ENCODE peak calls at places on chromosomes 5 and 9, in nine cellular contexts. A, V, P, I, J, D, S, G and X are unnamed samples. For H3K9me3, the result is how much of the 10 kb centered on the place peaks cover.

GRCh38 chr5:122310886-122311285 is 1.2 kb upstream of the SNCAIP start:
- DNase-seq in A (no peak), V (no peak), P (no peak), I (no peak), J (no peak), D (peak), S (no peak), G (peak), X (peak)

GRCh38 chr5:181204561-181205401 is at the start of gene TRIM7:
- DNase-seq in A (no peak), V (no peak), P (no peak), I (peak), J (no peak), D (no peak), S (peak), G (no peak), X (peak)

GRCh38 chr9:107043886-107044285 is 180.9 kb downstream of the ZNF462 start:
- DNase-seq in A (no peak), V (no peak), P (no peak), I (no peak), J (no peak), D (no peak), S (no peak), G (no peak), X (no peak)

GRCh38 chr5:23507278-23507685 is at the start of gene PRDM9:
- DNase-seq in A (peak), V (no peak), P (no peak), I (peak), J (peak), D (no peak), S (peak), G (peak), X (no peak)

GRCh38 chr5:173800340-173800739 is 87.8 kb upstream of the CPEB4 start:
- DNase-seq in A (no peak), V (no peak), P (no peak), I (no peak), J (no peak), D (no peak), S (no peak), G (no peak), X (no peak)

GRCh38 chr5:435961-436640 is 6.9 kb upstream of the EXOC3 start:
- DNase-seq in A (no peak), V (no peak), P (no peak), I (peak), J (peak), D (no peak), S (peak), G (peak), X (peak)

GRCh38 chr5:68074048-68074632 is 141.4 kb upstream of the PIK3R1 start:
- DNase-seq in A (no peak), V (no peak), P (no peak), I (no peak), J (no peak), D (no peak), S (peak), G (no peak), X (no peak)

GRCh38 chr9:83623634-83623991 is 670 bp downstream of the IDNK start:
- DNase-seq in A (no peak), V (no peak), P (peak), I (no peak), J (no peak), D (no peak), S (no peak), G (no peak), X (no peak)

GRCh38 chr5:177972613-177973012 is 23.4 kb downstream of the PROP1 start:
- DNase-seq in A (no peak), V (no peak), P (no peak), I (no peak), J (no peak), D (no peak), S (no peak), G (no peak), X (no peak)

GRCh38 chr5:638501-639252 is 26.5 kb downstream of the CEP72 start:
- DNase-seq in A (no peak), V (no peak), P (no peak), I (peak), J (peak), D (no peak), S (no peak), G (no peak), X (no peak)

GRCh38 chr5:147835386-147835798 is 3.9 kb upstream of the SPINK1 start:
- DNase-seq in A (no peak), V (no peak), P (no peak), I (no peak), J (no peak), D (no peak), S (no peak), G (no peak), X (no peak)

GRCh38 chr9:8850916-8851315 is 1051.3 kb upstream of the DMAC1 start:
- DNase-seq in A (no peak), V (no peak), P (no peak), I (no peak), J (no peak), D (no peak), S (no peak), G (no peak), X (no peak)

GRCh38 chr5:36696059-36696673 is 89.8 kb downstream of the SLC1A3 start:
- DNase-seq in A (peak), V (peak), P (peak), I (no peak), J (peak), D (peak), S (peak), G (peak), X (peak)

GRCh38 chr9:110900917-110901316 is 137.4 kb downstream of the LPAR1 start:
- DNase-seq in A (no peak), V (no peak), P (no peak), I (no peak), J (no peak), D (no peak), S (no peak), G (no peak), X (no peak)

GRCh38 chr5:168434746-168435321 is 51.4 kb upstream of the RARS1 start:
- DNase-seq in A (no peak), V (no peak), P (no peak), I (no peak), J (no peak), D (no peak), S (no peak), G (no peak), X (peak)

GRCh38 chr5:75277463-75277862 is 40.8 kb upstream of the ANKRD31 start:
- DNase-seq in A (no peak), V (no peak), P (no peak), I (no peak), J (no peak), D (no peak), S (peak), G (no peak), X (no peak)

GRCh38 chr5:56123531-56124243 is 109.4 kb downstream of the ANKRD55 start:
- DNase-seq in A (no peak), V (no peak), P (no peak), I (peak), J (no peak), D (peak), S (peak), G (peak), X (peak)

GRCh38 chr5:165328856-165329255 is 1823.4 kb downstream of the MAT2B start:
- DNase-seq in A (no peak), V (no peak), P (no peak), I (no peak), J (no peak), D (no peak), S (no peak), G (no peak), X (no peak)

GRCh38 chr5:76144892-76145291 is 61.7 kb downstream of the SV2C start:
- DNase-seq in A (no peak), V (no peak), P (no peak), I (no peak), J (no peak), D (no peak), S (no peak), G (peak), X (no peak)

GRCh38 chr5:149854881-149855280 is 89.7 kb downstream of the PDE6A start:
- DNase-seq in A (no peak), V (no peak), P (no peak), I (no peak), J (no peak), D (no peak), S (no peak), G (no peak), X (no peak)

GRCh38 chr9:115118471-115119156 is 657 bp upstream of the TNC start:
- DNase-seq in A (no peak), V (no peak), P (no peak), I (peak), J (peak), D (peak), S (peak), G (peak), X (peak)

GRCh38 chr5:150118561-150119229 is 32.3 kb upstream of the CSF1R start:
- DNase-seq in A (no peak), V (no peak), P (no peak), I (no peak), J (no peak), D (no peak), S (no peak), G (peak), X (peak)

GRCh38 chr5:43034591-43034968 is 5.5 kb downstream of the ANXA2R start:
- DNase-seq in A (no peak), V (peak), P (peak), I (no peak), J (no peak), D (no peak), S (no peak), G (peak), X (no peak)

GRCh38 chr5:97044057-97044456 is 98.4 kb downstream of the LIX1 start:
- DNase-seq in A (no peak), V (no peak), P (no peak), I (no peak), J (no peak), D (no peak), S (peak), G (peak), X (peak)

GRCh38 chr9:135287627-135288026 is 192.0 kb upstream of the PPP1R26 start:
- DNase-seq in A (no peak), V (no peak), P (no peak), I (no peak), J (peak), D (no peak), S (no peak), G (no peak), X (peak)

GRCh38 chr9:131334568-131335105 is 45.1 kb downstream of the PLPP7 start:
- DNase-seq in A (no peak), V (no peak), P (no peak), I (peak), J (peak), D (peak), S (no peak), G (no peak), X (peak)

GRCh38 chr5:81849769-81850367 is 99.0 kb upstream of the SSBP2 start:
- DNase-seq in A (no peak), V (no peak), P (no peak), I (no peak), J (no peak), D (no peak), S (no peak), G (no peak), X (no peak)

GRCh38 chr9:131060902-131061630 is 35.3 kb upstream of the AIF1L start:
- DNase-seq in A (no peak), V (no peak), P (no peak), I (no peak), J (no peak), D (no peak), S (no peak), G (no peak), X (peak)

GRCh38 chr9:91378695-91379127 is 17.0 kb upstream of the AUH start:
- DNase-seq in A (no peak), V (no peak), P (no peak), I (no peak), J (no peak), D (no peak), S (peak), G (no peak), X (no peak)

GRCh38 chr5:113338628-113339027 is 96.2 kb downstream of the TSSK1B start:
- DNase-seq in A (no peak), V (no peak), P (no peak), I (no peak), J (no peak), D (no peak), S (peak), G (no peak), X (no peak)

GRCh38 chr5:170269579-170269978 is 28.0 kb downstream of the LCP2 start:
- DNase-seq in A (peak), V (peak), P (no peak), I (no peak), J (no peak), D (no peak), S (peak), G (no peak), X (no peak)

GRCh38 chr9:134396258-134396742 is 70.0 kb downstream of the RXRA start:
- DNase-seq in A (peak), V (peak), P (peak), I (peak), J (no peak), D (no peak), S (no peak), G (no peak), X (no peak)

GRCh38 chr5:150192462-150192861 is 2.6 kb downstream of the SLC6A7 start:
- DNase-seq in A (no peak), V (no peak), P (no peak), I (no peak), J (no peak), D (no peak), S (no peak), G (no peak), X (no peak)

GRCh38 chr5:157050050-157050449 is 8.9 kb downstream of the HAVCR1 start:
- DNase-seq in A (no peak), V (no peak), P (no peak), I (no peak), J (no peak), D (no peak), S (no peak), G (no peak), X (no peak)

GRCh38 chr5:173556142-173557028 is 60.1 kb downstream of the BOD1 start:
- DNase-seq in A (no peak), V (no peak), P (no peak), I (no peak), J (no peak), D (no peak), S (no peak), G (no peak), X (no peak)

GRCh38 chr5:147245381-147246055 is 10.7 kb downstream of the STK32A start:
- DNase-seq in A (no peak), V (no peak), P (no peak), I (no peak), J (no peak), D (no peak), S (no peak), G (no peak), X (no peak)

GRCh38 chr9:17613723-17614122 is 34.9 kb downstream of the SH3GL2 start:
- DNase-seq in A (no peak), V (no peak), P (no peak), I (no peak), J (no peak), D (no peak), S (no peak), G (no peak), X (no peak)

GRCh38 chr5:56246769-56247168 is 13.6 kb upstream of the ANKRD55 start:
- DNase-seq in A (no peak), V (no peak), P (no peak), I (no peak), J (no peak), D (no peak), S (no peak), G (no peak), X (peak)

GRCh38 chr5:169258372-169259000 is 42.5 kb downstream of the SLIT3 start:
- DNase-seq in A (no peak), V (no peak), P (no peak), I (no peak), J (no peak), D (no peak), S (no peak), G (no peak), X (peak)

GRCh38 chr9:76729116-76729515 is 35.1 kb upstream of the PCA3 start:
- DNase-seq in A (no peak), V (no peak), P (no peak), I (no peak), J (no peak), D (no peak), S (no peak), G (no peak), X (no peak)

GRCh38 chr9:76730795-76731194 is 33.4 kb upstream of the PCA3 start:
- DNase-seq in A (no peak), V (no peak), P (no peak), I (no peak), J (no peak), D (no peak), S (no peak), G (no peak), X (no peak)

GRCh38 chr9:76732341-76732958 is 31.8 kb upstream of the PCA3 start:
- DNase-seq in A (no peak), V (no peak), P (no peak), I (no peak), J (no peak), D (no peak), S (no peak), G (no peak), X (no peak)

GRCh38 chr9:76733096-76733495 is 31.1 kb upstream of the PCA3 start:
- DNase-seq in A (no peak), V (no peak), P (no peak), I (no peak), J (no peak), D (no peak), S (no peak), G (no peak), X (no peak)

GRCh38 chr9:76729980-76730737 is 34.1 kb upstream of the PCA3 start:
- DNase-seq in A (no peak), V (no peak), P (no peak), I (no peak), J (no peak), D (no peak), S (no peak), G (no peak), X (no peak)
- H3K9me3 ChIP-seq in A (under half), V (under half), P (under half), I (under half), J (under half), D (under half), S (under half), G (under half), X (under half)

GRCh38 chr5:13382232-13382631 is 562.3 kb downstream of the DNAH5 start:
- DNase-seq in A (no peak), V (no peak), P (no peak), I (no peak), J (no peak), D (no peak), S (no peak), G (no peak), X (no peak)
- H3K9me3 ChIP-seq in A (under half), V (under half), P (under half), I (under half), J (under half), D (under half), S (under half), G (under half), X (under half)

DNA sequence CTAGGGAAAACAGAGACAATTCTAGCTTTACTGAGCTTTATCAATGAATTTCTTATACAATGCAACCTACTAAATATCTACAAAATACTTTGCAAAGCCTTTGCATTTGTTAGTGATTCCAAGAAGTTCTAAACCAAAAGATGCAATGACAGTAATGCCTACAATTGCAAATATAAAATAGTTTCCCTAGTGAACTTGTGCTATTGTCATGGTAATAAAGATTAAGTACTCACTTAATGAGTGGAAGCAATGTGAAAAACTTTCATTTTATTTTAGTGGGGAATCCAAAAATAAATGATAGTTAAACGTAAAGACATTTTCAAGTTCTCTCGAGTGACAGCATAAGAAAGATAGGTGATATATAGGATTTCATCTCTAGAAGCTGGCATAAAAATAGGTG is 270.5 kb upstream of the CTNND2 start:
- DNase-seq in A (no peak), V (no peak), P (no peak), I (no peak), J (no peak), D (no peak), S (no peak), G (no peak), X (no peak)
- H3K9me3 ChIP-seq in A (under half), V (under half), P (under half), I (under half), J (under half), D (under half), S (under half), G (under half), X (under half)

DNA sequence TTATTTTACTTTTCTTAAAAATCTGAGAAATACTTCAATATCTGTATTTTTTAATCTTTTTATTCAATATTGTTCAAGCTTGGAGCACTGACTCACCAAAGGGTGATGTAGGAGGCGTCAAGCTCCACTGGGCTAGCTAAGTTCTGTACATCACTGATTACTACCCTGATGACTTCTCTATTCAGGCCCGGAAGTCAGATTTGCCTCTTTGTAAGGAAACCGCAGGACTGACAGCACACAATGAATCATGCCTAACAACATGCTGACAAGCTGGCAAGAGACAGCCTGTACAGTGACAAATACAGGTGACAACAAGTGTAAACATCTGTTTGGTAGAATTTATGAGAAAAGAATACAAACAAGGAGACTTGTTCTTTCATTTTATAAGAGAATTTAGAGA is 627.9 kb upstream of the RORB start:
- DNase-seq in A (no peak), V (peak), P (peak), I (no peak), J (no peak), D (no peak), S (no peak), G (no peak), X (no peak)
- H3K9me3 ChIP-seq in A (under half), V (under half), P (under half), I (under half), J (under half), D (under half), S (under half), G (under half), X (under half)

GRCh38 chr9:79705704-79706103 is 133.9 kb downstream of the TLE4 start:
- DNase-seq in A (no peak), V (no peak), P (no peak), I (no peak), J (no peak), D (no peak), S (no peak), G (no peak), X (no peak)
- H3K9me3 ChIP-seq in A (under half), V (under half), P (under half), I (under half), J (under half), D (under half), S (under half), G (under half), X (under half)